ENCODE peak calls at places on chromosome 5, in eight cellular contexts. S is fibroblast of pulmonary artery, F is IMR-90, J is HepG2, V is cardiac muscle cell, T is PC-9, H is aorta, X is astrocyte. Z is an unnamed sample.

GRCh38 chr5:52491071-52491828 is 296.5 kb upstream of the ITGA1 start:
- DNase-seq in V (no peak), T (no peak), F (no peak), S (no peak), X (no peak), J (no peak), H (no peak), Z (no peak)

GRCh38 chr5:145588113-145588512 is 247.0 kb downstream of the PRELID2 start:
- DNase-seq in J (no peak), S (no peak), F (peak; percentile 7), T (no peak), V (no peak), H (no peak), X (no peak), Z (no peak)

GRCh38 chr5:12695651-12696050 is 791.4 kb upstream of the CTNND2 start:
- DNase-seq in X (no peak), J (no peak), S (no peak), F (no peak), V (no peak), T (no peak), H (no peak), Z (no peak)

GRCh38 chr5:116897291-116897690 is 322.7 kb upstream of the SEMA6A start:
- DNase-seq in F (no peak), X (no peak), V (no peak), H (no peak), T (no peak), J (no peak), S (no peak), Z (no peak)

GRCh38 chr5:142446960-142447279 is 122.1 kb upstream of the SPRY4 start:
- DNase-seq in F (no peak), X (no peak), H (no peak), T (no peak), S (no peak), V (no peak), J (no peak), Z (no peak)

GRCh38 chr5:116442095-116442534 is 132.5 kb downstream of the SEMA6A start:
- DNase-seq in V (no peak), J (no peak), F (peak; percentile 7), X (peak; percentile 58), S (peak; percentile 36), H (no peak), T (peak; percentile 52), Z (peak; percentile 79)

GRCh38 chr5:103340717-103341397 is 82.3 kb downstream of the MACIR start:
- DNase-seq in H (no peak), T (no peak), S (peak; percentile 35), J (no peak), V (no peak), X (no peak), F (peak; percentile 11), Z (no peak)

GRCh38 chr5:162047279-162047678 is 20.3 kb upstream of the GABRG2 start:
- DNase-seq in F (no peak), H (no peak), S (no peak), X (no peak), J (no peak), T (no peak), V (no peak), Z (peak; percentile 0)

GRCh38 chr5:155628346-155628745 is 614.8 kb downstream of the KIF4B start:
- DNase-seq in J (peak; percentile 1), V (no peak), F (no peak), T (no peak), S (no peak), X (no peak), H (no peak), Z (no peak)

GRCh38 chr5:10310073-10310779 is 2.5 kb upstream of the CMBL start:
- DNase-seq in T (peak; percentile 87), X (peak; percentile 48), S (peak; percentile 22), J (peak; percentile 9), V (no peak), H (no peak), F (peak; percentile 59), Z (peak; percentile 90)

GRCh38 chr5:153713913-153714312 is 223.4 kb downstream of the GRIA1 start:
- DNase-seq in T (no peak), J (no peak), F (no peak), V (no peak), S (peak; percentile 1), H (no peak), X (no peak), Z (no peak)

GRCh38 chr5:109141499-109142200 is 268.1 kb downstream of the PJA2 start:
- DNase-seq in T (no peak), S (no peak), F (peak; percentile 66), J (no peak), V (no peak), X (peak; percentile 15), H (peak; percentile 46), Z (no peak)

GRCh38 chr5:109324941-109325340 is 84.8 kb downstream of the PJA2 start:
- DNase-seq in X (no peak), F (no peak), J (no peak), T (no peak), H (no peak), V (no peak), S (peak; percentile 41), Z (no peak)

GRCh38 chr5:36656556-36656955 is 50.1 kb downstream of the SLC1A3 start:
- DNase-seq in X (no peak), H (no peak), T (peak; percentile 96), J (no peak), S (no peak), V (no peak), F (no peak), Z (peak; percentile 78)

GRCh38 chr5:141360685-141361084 is 891 bp downstream of the PCDHGB2 start:
- DNase-seq in X (no peak), F (no peak), J (no peak), V (no peak), T (no peak), H (no peak), S (no peak), Z (no peak)

GRCh38 chr5:103918668-103919367 is 356.2 kb upstream of the NUDT12 start:
- DNase-seq in S (peak; percentile 18), V (no peak), J (no peak), H (no peak), T (no peak), F (peak; percentile 35), X (peak; percentile 85), Z (no peak)

GRCh38 chr5:14265574-14265973 is 122.4 kb downstream of the TRIO start:
- DNase-seq in J (peak; percentile 53), T (peak; percentile 98), H (no peak), F (peak; percentile 95), S (peak; percentile 79), X (peak; percentile 96), V (no peak), Z (peak; percentile 87)

GRCh38 chr5:9332026-9332425 is 213.8 kb downstream of the SEMA5A start:
- DNase-seq in T (no peak), V (no peak), J (no peak), S (no peak), X (no peak), F (no peak), H (no peak), Z (no peak)

GRCh38 chr5:151178779-151179488 is 21.4 kb upstream of the ANXA6 start:
- DNase-seq in T (no peak), F (no peak), X (no peak), H (no peak), J (no peak), V (no peak), S (no peak), Z (no peak)

GRCh38 chr5:174998131-174998730 is 273.8 kb downstream of the MSX2 start:
- DNase-seq in H (no peak), S (no peak), T (no peak), J (no peak), X (no peak), F (no peak), V (no peak), Z (no peak)

GRCh38 chr5:17455937-17456336 is 42.1 kb upstream of the TAF11L2 start:
- DNase-seq in X (no peak), J (no peak), F (no peak), V (no peak), H (no peak), T (no peak), S (no peak), Z (no peak)

GRCh38 chr5:75681125-75681830 is 36.0 kb downstream of the POC5 start:
- DNase-seq in V (peak; percentile 54), X (peak; percentile 30), J (peak; percentile 28), T (peak; percentile 49), H (no peak), S (peak; percentile 69), F (peak; percentile 60), Z (peak; percentile 57)
- H3K4me3 ChIP-seq in V (no peak overlapping the region), X (no peak overlapping the region), J (no peak overlapping the region), T (no peak overlapping the region), H (no peak overlapping the region), S (no peak overlapping the region), F (no peak overlapping the region), Z (no peak overlapping the region)

DNA sequence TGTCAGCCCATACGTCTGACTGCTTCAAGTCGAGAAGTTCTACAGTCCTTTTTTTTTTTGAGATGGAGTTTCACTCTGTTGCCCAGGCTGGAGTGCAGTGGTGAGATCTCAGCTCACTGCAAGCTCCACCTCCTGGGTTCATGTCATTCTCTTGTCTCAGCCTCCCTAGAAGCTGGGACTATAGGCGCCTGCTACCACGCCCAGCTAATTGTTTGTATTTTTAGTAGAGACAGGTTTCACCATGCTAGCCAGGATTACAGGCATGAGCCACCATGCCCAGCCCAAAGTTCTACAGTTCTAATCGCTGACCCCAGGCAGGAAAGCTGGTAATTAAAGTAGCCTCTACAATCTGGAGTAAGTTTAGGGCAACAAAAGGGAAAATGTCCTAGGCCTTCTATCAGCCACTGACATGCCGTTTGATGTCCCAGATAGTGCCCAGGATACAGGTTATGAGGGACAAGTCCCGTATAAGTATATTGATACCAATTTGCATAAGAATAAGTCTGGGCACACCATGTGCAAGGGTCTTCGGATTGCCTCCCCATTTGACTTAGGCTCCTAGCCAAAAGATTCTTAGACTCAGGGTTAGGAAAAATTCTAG is 1110.8 kb downstream of the TAF11L14 start:
- DNase-seq in H (no peak), T (no peak), X (no peak), V (no peak), F (no peak), J (no peak), S (no peak), Z (no peak)
- H3K4me3 ChIP-seq in H (no peak overlapping the region), T (peak overlapping the region; percentile 75), X (no peak overlapping the region), V (no peak overlapping the region), F (no peak overlapping the region), J (peak overlapping the region; percentile 73), S (no peak overlapping the region), Z (no peak overlapping the region)

DNA sequence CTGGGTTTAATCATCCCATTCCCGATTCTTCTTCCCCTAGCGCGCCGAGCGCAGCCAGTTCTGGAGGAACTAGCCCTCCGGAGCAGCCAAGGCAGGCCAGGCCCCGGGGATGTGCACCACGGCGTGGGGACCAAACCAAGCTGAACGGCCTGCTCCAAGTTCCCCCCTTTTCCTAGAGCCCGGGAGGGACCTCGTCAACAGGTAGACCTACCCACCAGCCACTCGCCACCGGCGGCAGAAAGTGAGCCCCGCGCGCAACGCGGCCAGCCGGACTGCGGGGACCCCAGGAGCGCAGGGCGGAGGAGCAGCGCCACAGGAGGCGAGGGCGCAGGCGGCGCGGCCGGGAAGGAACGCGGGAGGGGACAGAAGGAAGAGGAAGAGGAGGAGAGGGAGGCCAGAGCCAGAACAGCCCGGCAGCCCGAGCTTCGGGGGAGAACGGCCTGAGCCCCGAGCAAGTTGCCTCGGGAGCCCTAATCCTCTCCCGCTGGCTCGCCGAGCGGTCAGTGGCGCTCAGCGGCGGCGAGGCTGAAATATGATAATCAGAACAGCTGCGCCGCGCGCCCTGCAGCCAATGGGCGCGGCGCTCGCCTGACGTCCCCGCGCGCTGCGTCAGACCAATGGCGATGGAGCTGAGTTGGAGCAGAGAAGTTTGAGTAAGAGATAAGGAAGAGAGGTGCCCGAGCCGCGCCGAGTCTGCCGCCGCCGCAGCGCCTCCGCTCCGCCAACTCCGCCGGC is at the start of gene ISL1:
- DNase-seq in F (peak; percentile 55), S (peak; percentile 59), T (no peak), H (peak; percentile 63), X (peak; percentile 46), J (no peak), V (peak; percentile 96), Z (peak; percentile 98)
- H3K4me3 ChIP-seq in F (peak within 1 kb of the TSS; percentile 34), S (peak within 1 kb of the TSS; percentile 42), T (no peak within 1 kb of the TSS), H (no peak within 1 kb of the TSS), X (peak within 1 kb of the TSS; percentile 45), J (no peak within 1 kb of the TSS), V (peak within 1 kb of the TSS; percentile 81), Z (peak within 1 kb of the TSS; percentile 60)

GRCh38 chr5:6634788-6635430 is 1.7 kb downstream of the SRD5A1 start:
- DNase-seq in V (no peak), S (no peak), X (no peak), H (no peak), J (peak; percentile 32), T (no peak), F (peak; percentile 45), Z (peak; percentile 36)
- H3K4me3 ChIP-seq in V (no peak overlapping the region), S (no peak overlapping the region), X (no peak overlapping the region), H (no peak overlapping the region), J (no peak overlapping the region), T (peak overlapping the region; percentile 72), F (peak overlapping the region; percentile 2), Z (peak overlapping the region; percentile 97)

Z was measured in epithelial cell of esophagus.